ENCODE peak calls at places on chromosomes 3 and 15, in nine cellular contexts. B is progenitor cell of endocrine pancreas, M is nephron progenitor cell, W is left ventricle myocardium superior, E is small intestine, Q is putamen, S is HTR-8/SVneo, A is brain microvascular endothelial cell, R is activated gamma-delta T cell treated with Interleukin-2 at 50 U/mL for 16 hours. V is an unnamed sample.

GRCh38 chr3:98333989-98334606 is 19.6 kb upstream of the OR5K4 start:
- DNase-seq in M (no peak), W (no peak), B (no peak), S (no peak), Q (no peak), E (no peak), R (peak), A (no peak), V (no peak)

GRCh38 chr3:195015021-195015420 is 255.9 kb downstream of the XXYLT1 start:
- DNase-seq in R (no peak), B (no peak), S (no peak), W (no peak), Q (no peak), M (no peak), A (no peak), E (no peak), V (no peak)

GRCh38 chr15:89067751-89068150 is 20.5 kb upstream of the ABHD2 start:
- DNase-seq in R (no peak), S (no peak), M (no peak), B (no peak), W (no peak), Q (no peak), A (no peak), E (no peak), V (no peak)

GRCh38 chr3:186821429-186822367 is 15.4 kb upstream of the RFC4 start:
- DNase-seq in Q (no peak), E (peak), A (peak), M (no peak), R (no peak), S (peak), B (no peak), W (no peak), V (no peak)

GRCh38 chr3:106332884-106333283 is 464.1 kb upstream of the CBLB start:
- DNase-seq in R (no peak), W (no peak), E (no peak), A (no peak), S (peak), B (no peak), Q (no peak), M (no peak), V (no peak)

GRCh38 chr3:42019953-42020260 is 58.0 kb upstream of the ULK4 start:
- DNase-seq in Q (no peak), S (no peak), E (no peak), B (no peak), R (no peak), A (no peak), W (no peak), M (no peak), V (no peak)

GRCh38 chr3:11818033-11818432 is 28.7 kb downstream of the TAMM41 start:
- DNase-seq in S (peak), E (no peak), B (no peak), A (no peak), W (no peak), R (no peak), Q (no peak), M (peak), V (no peak)

GRCh38 chr3:36991923-36992805 is 767 bp downstream of the EPM2AIP1 start:
- DNase-seq in M (no peak), W (no peak), E (no peak), B (no peak), Q (peak), S (no peak), R (no peak), A (peak), V (no peak)

GRCh38 chr3:23002846-23003800 is 200.0 kb upstream of the UBE2E2 start:
- DNase-seq in A (peak), S (no peak), M (no peak), B (no peak), W (no peak), E (no peak), R (no peak), Q (peak), V (no peak)

GRCh38 chr3:195807681-195808121 is 4.0 kb downstream of the MUC4 start:
- DNase-seq in A (no peak), E (no peak), M (peak), W (no peak), B (no peak), R (no peak), Q (no peak), S (no peak), V (no peak)

GRCh38 chr3:131655076-131655685 is 152.4 kb upstream of the MRPL3 start:
- DNase-seq in E (no peak), B (no peak), Q (no peak), S (no peak), A (no peak), R (no peak), W (no peak), M (no peak), V (no peak)

GRCh38 chr3:31010491-31010890 is 116.0 kb upstream of the GADL1 start:
- DNase-seq in R (no peak), B (no peak), W (no peak), S (peak), A (peak), Q (no peak), M (no peak), E (no peak), V (no peak)

GRCh38 chr15:63196846-63197245 is 7.4 kb downstream of the RAB8B start:
- DNase-seq in B (no peak), M (no peak), A (no peak), R (no peak), S (no peak), E (no peak), Q (no peak), W (no peak), V (no peak)

GRCh38 chr3:140706360-140706759 is 28.5 kb downstream of the TRIM42 start:
- DNase-seq in B (no peak), E (no peak), W (no peak), A (no peak), S (no peak), Q (no peak), R (no peak), M (no peak), V (no peak)

GRCh38 chr15:101056366-101057334 is 137.5 kb downstream of the LRRK1 start:
- DNase-seq in W (no peak), M (no peak), B (no peak), Q (no peak), R (no peak), S (no peak), E (no peak), A (no peak), V (no peak)

GRCh38 chr15:78131295-78132021 is at the start of gene CIB2:
- DNase-seq in Q (peak), E (peak), W (peak), S (peak), M (peak), A (peak), R (peak), B (peak), V (peak)

GRCh38 chr3:30964612-30965011 is 70.2 kb upstream of the GADL1 start:
- DNase-seq in M (no peak), Q (no peak), B (no peak), S (no peak), E (no peak), R (no peak), A (no peak), W (no peak), V (no peak)

GRCh38 chr3:58585005-58585786 is 8.0 kb upstream of the FAM107A start:
- DNase-seq in E (peak), M (peak), Q (peak), B (peak), W (peak), R (peak), A (peak), S (peak), V (peak)

GRCh38 chr3:127990051-127990450 is 62.2 kb upstream of the SEC61A1 start:
- DNase-seq in A (no peak), W (no peak), Q (no peak), R (no peak), S (no peak), E (no peak), M (no peak), B (no peak), V (no peak)

GRCh38 chr15:34358367-34358766 is 8.6 kb downstream of the LPCAT4 start:
- DNase-seq in M (no peak), S (no peak), Q (no peak), R (no peak), E (no peak), W (no peak), A (no peak), B (no peak), V (no peak)

GRCh38 chr3:133742351-133743091 is 3.7 kb upstream of the TF start:
- DNase-seq in M (no peak), R (no peak), E (no peak), S (peak), A (peak), W (no peak), B (no peak), Q (peak), V (no peak)

V was measured in left ventricle myocardium inferior.